ENCODE peak calls at places on chromosomes 7 and 10, in seven cellular contexts. K is right lobe of liver, A is transverse colon, W is K562, F is gastrocnemius medialis, Y is upper lobe of left lung, T is HCT116. R is an unnamed sample.
A peak's percentile ranks its signal among the peaks of the same experiment; 100 is the strongest.

GRCh38 chr10:97640868-97641811 is 669 bp downstream of the PI4K2A start:
- DNase-seq in T (no peak), W (peak; percentile 20), F (no peak), A (peak; percentile 31), K (peak; percentile 50), Y (no peak), R (peak; percentile 15)

GRCh38 chr7:105932835-105933477 is 30.1 kb upstream of the CDHR3 start:
- DNase-seq in F (no peak), W (no peak), Y (no peak), K (no peak), T (no peak), A (peak; percentile 16), R (no peak)

GRCh38 chr7:47488205-47488968 is 93.5 kb downstream of the TNS3 start:
- DNase-seq in K (no peak), W (no peak), F (no peak), T (no peak), Y (no peak), A (no peak), R (no peak)

GRCh38 chr7:97269741-97270140 is 152.2 kb downstream of the SDHAF3 start:
- DNase-seq in A (no peak), W (no peak), F (no peak), K (no peak), T (no peak), Y (no peak), R (no peak)

GRCh38 chr7:45888993-45889366 is 692 bp downstream of the IGFBP1 start:
- DNase-seq in A (no peak), F (no peak), K (no peak), W (no peak), Y (no peak), T (no peak), R (no peak)

GRCh38 chr10:118504044-118504944 is 91.2 kb downstream of the PRLHR start:
- DNase-seq in F (no peak), A (no peak), W (peak; percentile 47), T (peak; percentile 78), K (no peak), Y (no peak), R (no peak)

GRCh38 chr10:70255329-70256299 is 22.4 kb upstream of the PPA1 start:
- DNase-seq in T (peak; percentile 90), W (no peak), Y (peak; percentile 82), F (no peak), A (peak; percentile 34), K (no peak), R (no peak)

GRCh38 chr10:113945075-113945686 is 90.7 kb downstream of the NHLRC2 start:
- DNase-seq in A (peak; percentile 67), F (no peak), K (no peak), Y (no peak), W (no peak), T (peak; percentile 59), R (peak; percentile 51)

GRCh38 chr7:91319326-91319725 is 55.1 kb downstream of the FZD1 start:
- DNase-seq in A (no peak), K (no peak), F (no peak), T (no peak), W (no peak), Y (no peak), R (no peak)

GRCh38 chr10:122828716-122829255 is 16.9 kb downstream of the CUZD1 start:
- DNase-seq in W (no peak), T (no peak), A (no peak), Y (no peak), K (no peak), F (no peak), R (peak; percentile 35)
- TF ChIP-seq POLR2A in W (no peak), T (no peak), A (no peak), Y (no peak), K (no peak), F (no peak), R (peak; percentile 12)

DNA sequence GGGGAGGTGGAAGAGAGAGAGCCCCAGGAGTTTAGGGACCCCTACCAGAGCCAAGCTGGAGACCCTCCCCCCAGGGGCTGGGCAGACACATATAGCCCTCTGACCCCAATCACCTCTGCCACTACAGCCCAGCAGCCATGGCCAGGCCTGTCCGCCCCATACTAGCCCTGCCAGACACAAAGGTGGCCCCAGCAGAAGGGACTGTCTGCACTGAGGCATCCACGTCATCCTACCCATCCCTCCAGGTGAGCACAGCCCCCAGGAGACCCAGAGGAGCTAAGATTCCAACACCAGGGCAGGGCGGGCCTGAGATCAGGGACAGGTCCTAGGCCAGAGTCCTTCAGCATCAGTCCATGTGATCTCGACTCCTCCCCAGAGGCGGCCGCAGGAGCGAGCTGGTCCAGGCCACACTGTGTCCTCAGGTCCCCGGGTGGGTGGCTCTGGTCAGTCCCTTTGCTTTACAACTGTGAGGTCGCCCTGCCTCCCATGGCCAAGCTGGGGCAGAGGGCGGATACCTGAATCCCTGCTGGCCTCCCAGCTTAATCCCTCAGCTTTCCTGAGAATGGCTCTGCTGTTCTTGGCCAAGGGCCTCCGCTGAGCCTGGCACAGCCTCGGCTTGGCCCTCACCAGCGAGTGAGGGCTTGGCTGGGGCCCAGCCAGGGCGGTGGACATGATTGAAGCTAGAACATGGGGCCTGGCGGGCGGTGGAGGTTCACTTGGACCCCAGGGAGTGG is 14.3 kb upstream of the ELN start:
- DNase-seq in A (no peak), Y (peak; percentile 72), K (no peak), T (no peak), F (peak; percentile 46), W (no peak), R (peak; percentile 59)
- H3K4me1 ChIP-seq in A (peaks cover 10% of the 10 kb centered on the region), Y (no peaks in the 10 kb centered on the region), K (no peaks in the 10 kb centered on the region), T (peaks cover 8% of the 10 kb centered on the region), F (peaks cover 30% of the 10 kb centered on the region), W (peaks cover 16% of the 10 kb centered on the region), R (peaks cover 15% of the 10 kb centered on the region)

GRCh38 chr10:16893664-16894063 is 76.4 kb upstream of the RSU1 start:
- DNase-seq in Y (no peak), K (no peak), W (no peak), F (no peak), A (no peak), T (no peak), R (no peak)

GRCh38 chr10:16887565-16887964 is 70.3 kb upstream of the RSU1 start:
- DNase-seq in F (no peak), W (no peak), Y (no peak), A (no peak), T (no peak), K (no peak), R (no peak)

GRCh38 chr10:16890691-16891090 is 73.5 kb upstream of the RSU1 start:
- DNase-seq in W (no peak), T (no peak), F (no peak), Y (no peak), K (no peak), A (no peak), R (peak; percentile 22)

GRCh38 chr10:16894834-16895233 is 77.6 kb upstream of the RSU1 start:
- DNase-seq in F (no peak), W (no peak), Y (no peak), K (no peak), A (no peak), T (no peak), R (no peak)

GRCh38 chr10:16891375-16892313 is 74.4 kb upstream of the RSU1 start:
- DNase-seq in T (peak; percentile 92), Y (no peak), A (peak; percentile 47), W (peak; percentile 63), K (no peak), F (peak; percentile 43), R (peak; percentile 34)
- TF ChIP-seq POLR2A in T (peak; percentile 100), Y (no peak), A (no peak), W (peak; percentile 100), K (no peak), F (no peak), R (peak; percentile 93)

DNA sequence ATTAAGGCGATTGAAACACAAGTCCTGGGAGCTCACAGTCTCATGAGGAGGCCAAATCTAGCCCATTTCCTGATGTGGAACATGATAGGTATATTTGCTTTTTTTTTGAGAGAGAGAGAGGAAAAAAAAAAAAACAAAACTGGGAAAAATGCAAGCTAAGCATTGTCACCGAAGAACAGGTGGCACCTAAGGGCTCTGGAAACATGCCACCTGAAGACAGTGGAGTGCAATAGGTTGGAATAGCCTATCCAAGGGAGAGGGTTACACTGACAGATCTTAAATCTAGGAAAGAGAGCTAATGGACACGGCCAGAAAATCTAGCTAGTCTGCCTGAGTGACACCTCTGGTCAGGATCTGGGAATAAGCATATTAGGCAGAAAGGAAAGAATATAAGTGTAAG is 110.2 kb downstream of the SRI start:
- DNase-seq in W (no peak), F (no peak), A (no peak), T (no peak), Y (no peak), K (no peak), R (no peak)
- H3K4me1 ChIP-seq in W (no peaks in the 10 kb centered on the region), F (peaks cover 11% of the 10 kb centered on the region), A (no peaks in the 10 kb centered on the region), T (no peaks in the 10 kb centered on the region), Y (no peaks in the 10 kb centered on the region), K (no peaks in the 10 kb centered on the region), R (no peaks in the 10 kb centered on the region)

DNA sequence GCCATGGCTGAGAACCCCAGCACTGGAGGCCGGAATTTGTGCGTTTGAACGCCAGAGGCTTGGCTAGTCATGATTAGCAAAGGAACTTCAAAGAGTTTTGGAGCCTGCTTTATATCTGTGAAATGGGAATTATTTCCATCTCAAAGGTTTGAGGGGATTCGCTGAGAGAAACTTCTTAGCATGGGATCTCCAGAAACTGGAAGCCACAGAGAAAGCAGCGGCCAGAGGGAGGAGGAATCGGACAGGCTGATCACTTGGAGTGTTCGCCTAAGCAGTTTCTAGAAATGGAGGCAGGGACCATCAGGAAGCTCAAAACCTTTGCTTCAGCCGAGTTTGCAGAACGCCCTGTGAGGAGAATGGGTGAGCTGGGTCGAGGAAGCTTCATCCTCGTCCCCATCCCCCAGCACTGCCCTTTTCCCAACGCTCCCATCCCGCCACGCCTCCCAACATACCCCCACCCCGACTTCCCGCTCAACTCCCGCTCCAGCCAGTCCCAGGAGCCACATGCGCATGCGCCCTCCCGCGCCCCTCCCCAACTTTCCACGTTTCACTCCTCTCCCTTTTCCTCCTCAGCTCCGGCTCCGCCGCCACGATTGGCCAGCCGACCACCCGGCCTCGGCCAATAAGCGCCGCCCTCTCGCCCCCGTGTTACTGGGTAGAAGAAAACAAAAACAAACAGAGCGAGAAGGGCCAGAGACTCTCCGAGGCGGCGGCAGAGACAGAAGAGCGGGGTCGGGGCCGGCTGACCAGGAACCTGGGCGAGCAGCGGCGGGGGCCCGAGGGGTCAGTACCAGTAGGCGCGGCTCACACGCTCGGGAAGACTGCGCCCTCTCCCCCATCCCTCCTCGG is at the start of gene PDCD4:
- DNase-seq in F (peak; percentile 98), T (peak; percentile 95), K (peak; percentile 100), W (peak; percentile 91), A (peak; percentile 100), Y (peak; percentile 99), R (peak; percentile 100)
- TF ChIP-seq POLR2A in F (peak; percentile 77), T (peak; percentile 52), K (peak; percentile 87), W (peak; percentile 72), A (peak; percentile 99), Y (peak; percentile 69), R (peak; percentile 97)